ENCODE peak calls at places on chromosomes 13 and 19, in four cellular contexts. Y is NCI-H1436, W is T-helper 17 cell, J is stomach. X is an unnamed sample.

GRCh38 chr13:80870186-80870585 is 529.3 kb upstream of the SPRY2 start:
- DNase-seq in W (no peak), J (no peak), Y (no peak), X (no peak)

GRCh38 chr13:52851153-52851962 is 2.9 kb upstream of the PCDH8 start:
- DNase-seq in J (peak), W (no peak), Y (no peak), X (peak)

GRCh38 chr19:11570039-11570462 is 7.4 kb downstream of the ACP5 start:
- DNase-seq in J (no peak), Y (no peak), W (no peak), X (no peak)

GRCh38 chr19:31255863-31256600 is 93.2 kb downstream of the TSHZ3 start:
- DNase-seq in Y (no peak), J (no peak), W (no peak), X (no peak)

GRCh38 chr13:41915096-41915495 is 45.8 kb downstream of the VWA8 start:
- DNase-seq in Y (no peak), J (no peak), W (no peak), X (no peak)

GRCh38 chr13:113545455-113545930 is 39.1 kb upstream of the TFDP1 start:
- DNase-seq in Y (no peak), J (no peak), W (no peak), X (no peak)

GRCh38 chr19:39423258-39424086 is 11.0 kb downstream of the PLEKHG2 start:
- DNase-seq in W (no peak), Y (no peak), J (no peak), X (no peak)

GRCh38 chr13:110981379-110981778 is 66.5 kb upstream of the ANKRD10 start:
- DNase-seq in J (no peak), W (no peak), Y (no peak), X (no peak)

GRCh38 chr19:43739419-43739818 is 15.3 kb downstream of the SMG9 start:
- DNase-seq in J (peak), W (no peak), Y (no peak), X (no peak)

GRCh38 chr19:52689804-52690394 is 44.9 kb downstream of the ZNF611 start:
- DNase-seq in J (peak), Y (peak), W (peak), X (no peak)

GRCh38 chr13:35760678-35761308 is 284.3 kb upstream of the MAB21L1 start:
- DNase-seq in Y (no peak), J (no peak), W (no peak), X (no peak)

GRCh38 chr19:7506385-7507328 is 9.2 kb upstream of the ZNF358 start:
- DNase-seq in Y (peak), W (no peak), J (peak), X (peak)

GRCh38 chr19:43503501-43504425 is 783 bp downstream of the PHLDB3 start:
- DNase-seq in Y (peak), W (peak), J (peak), X (peak)

GRCh38 chr13:107374038-107374437 is 806.1 kb upstream of the ARGLU1 start:
- DNase-seq in W (no peak), J (no peak), Y (no peak), X (no peak)

GRCh38 chr13:98751397-98752110 is 918 bp downstream of the SLC15A1 start:
- DNase-seq in J (no peak), Y (no peak), W (no peak), X (no peak)

GRCh38 chr13:92807343-92807742 is 419.3 kb upstream of the GPC6 start:
- DNase-seq in Y (no peak), J (no peak), W (no peak), X (no peak)

GRCh38 chr19:17579523-17580244 is 24.2 kb downstream of the COLGALT1 start:
- DNase-seq in J (no peak), Y (peak), W (no peak), X (no peak)

GRCh38 chr13:106133025-106133424 is 402.4 kb downstream of the EFNB2 start:
- DNase-seq in W (no peak), J (no peak), Y (no peak), X (no peak)

GRCh38 chr13:113411216-113412023 is 41.9 kb downstream of the ADPRHL1 start:
- DNase-seq in W (no peak), Y (no peak), J (no peak), X (no peak)

GRCh38 chr13:91722267-91722884 is 324.0 kb downstream of the GPC5 start:
- DNase-seq in Y (no peak), J (no peak), W (no peak), X (peak)

GRCh38 chr19:38194061-38194701 is 29.8 kb downstream of the DPF1 start:
- DNase-seq in J (no peak), W (no peak), Y (no peak), X (no peak)

GRCh38 chr19:47427241-47428176 is 8.2 kb upstream of the MEIS3 start:
- DNase-seq in Y (peak), W (peak), J (peak), X (peak)

GRCh38 chr19:39112338-39112890 is 13.2 kb upstream of the PAK4 start:
- DNase-seq in J (no peak), Y (no peak), W (no peak), X (no peak)

GRCh38 chr13:51998723-51999471 is 12.4 kb downstream of the ATP7B start:
- DNase-seq in Y (no peak), W (no peak), J (no peak), X (no peak)

GRCh38 chr19:11168568-11168967 is 13.0 kb upstream of the SPC24 start:
- DNase-seq in Y (no peak), J (no peak), W (no peak), X (no peak)

GRCh38 chr13:108369412-108369811 is 99.9 kb downstream of the TNFSF13B start:
- DNase-seq in Y (no peak), J (no peak), W (no peak), X (no peak)

GRCh38 chr13:40235160-40235796 is 431.2 kb downstream of the FOXO1 start:
- DNase-seq in Y (no peak), J (no peak), W (no peak), X (no peak)

GRCh38 chr13:48808689-48809088 is 155.0 kb downstream of the CYSLTR2 start:
- DNase-seq in J (no peak), Y (no peak), W (no peak), X (no peak)

GRCh38 chr19:392375-392970 is 16.5 kb downstream of the C2CD4C start:
- DNase-seq in Y (no peak), J (no peak), W (no peak), X (no peak)